ENCODE peak calls at places on chromosome 7, in five cellular contexts. One of them, this sample, is unnamed.

GRCh38 chr7:79982151-79982770 is 152.4 kb upstream of the GNAI1 start:
- DNase-seq in GM23248: peak; percentile 61
- DNase-seq in PC-3: peak; percentile 65
- DNase-seq in mesenchymal stem cell: peak; percentile 52
- DNase-seq in CD4-positive, CD25-positive, alpha-beta regulatory T cell: no peak
- DNase-seq in this sample: no peak

GRCh38 chr7:18610331-18610948 is 114.9 kb downstream of the HDAC9 start:
- DNase-seq in mesenchymal stem cell: peak; percentile 35
- DNase-seq in PC-3: peak; percentile 60
- DNase-seq in GM23248: peak; percentile 19
- DNase-seq in CD4-positive, CD25-positive, alpha-beta regulatory T cell: no peak
- DNase-seq in this sample: no peak

GRCh38 chr7:49817251-49817650 is 43.8 kb downstream of the VWC2 start:
- DNase-seq in PC-3: no peak
- DNase-seq in mesenchymal stem cell: no peak
- DNase-seq in GM23248: no peak
- DNase-seq in CD4-positive, CD25-positive, alpha-beta regulatory T cell: no peak
- DNase-seq in this sample: no peak

GRCh38 chr7:155584763-155585531 is 38.6 kb upstream of the CNPY1 start:
- DNase-seq in GM23248: peak; percentile 23
- DNase-seq in PC-3: peak; percentile 9
- DNase-seq in mesenchymal stem cell: no peak
- DNase-seq in CD4-positive, CD25-positive, alpha-beta regulatory T cell: no peak
- DNase-seq in this sample: no peak

GRCh38 chr7:11620822-11621395 is 211.1 kb downstream of the THSD7A start:
- DNase-seq in CD4-positive, CD25-positive, alpha-beta regulatory T cell: no peak
- DNase-seq in mesenchymal stem cell: no peak
- DNase-seq in GM23248: no peak
- DNase-seq in PC-3: no peak
- DNase-seq in this sample: no peak

GRCh38 chr7:75962607-75963382 is 31.6 kb downstream of the TMEM120A start:
- DNase-seq in mesenchymal stem cell: peak; percentile 92
- DNase-seq in GM23248: peak; percentile 94
- DNase-seq in PC-3: no peak
- DNase-seq in CD4-positive, CD25-positive, alpha-beta regulatory T cell: no peak
- DNase-seq in this sample: no peak

GRCh38 chr7:131218727-131219128 is 108.9 kb upstream of the MKLN1 start:
- DNase-seq in PC-3: no peak
- DNase-seq in mesenchymal stem cell: peak; percentile 26
- DNase-seq in CD4-positive, CD25-positive, alpha-beta regulatory T cell: no peak
- DNase-seq in GM23248: no peak
- DNase-seq in this sample: no peak

GRCh38 chr7:32860096-32860495 is 31.5 kb downstream of the KBTBD2 start:
- DNase-seq in PC-3: no peak
- DNase-seq in mesenchymal stem cell: no peak
- DNase-seq in GM23248: no peak
- DNase-seq in CD4-positive, CD25-positive, alpha-beta regulatory T cell: no peak
- DNase-seq in this sample: no peak

GRCh38 chr7:101733713-101734475 is 83.5 kb upstream of the CUX1 start:
- DNase-seq in CD4-positive, CD25-positive, alpha-beta regulatory T cell: no peak
- DNase-seq in PC-3: peak; percentile 52
- DNase-seq in GM23248: peak; percentile 55
- DNase-seq in mesenchymal stem cell: peak; percentile 62
- DNase-seq in this sample: peak; percentile 29

GRCh38 chr7:92072708-92073107 is 61.6 kb downstream of the CYP51A1 start:
- DNase-seq in PC-3: no peak
- DNase-seq in CD4-positive, CD25-positive, alpha-beta regulatory T cell: no peak
- DNase-seq in GM23248: no peak
- DNase-seq in mesenchymal stem cell: no peak
- DNase-seq in this sample: no peak

GRCh38 chr7:142085428-142085827 is 26.1 kb upstream of the MGAM2 start:
- DNase-seq in CD4-positive, CD25-positive, alpha-beta regulatory T cell: no peak
- DNase-seq in PC-3: no peak
- DNase-seq in GM23248: no peak
- DNase-seq in mesenchymal stem cell: no peak
- DNase-seq in this sample: no peak

GRCh38 chr7:151598045-151598444 is 78.3 kb upstream of the RHEB start:
- DNase-seq in GM23248: peak; percentile 85
- DNase-seq in mesenchymal stem cell: peak; percentile 89
- DNase-seq in CD4-positive, CD25-positive, alpha-beta regulatory T cell: no peak
- DNase-seq in PC-3: peak; percentile 88
- DNase-seq in this sample: no peak

GRCh38 chr7:132394283-132395003 is 181.8 kb downstream of the PLXNA4 start:
- DNase-seq in GM23248: peak; percentile 9
- DNase-seq in CD4-positive, CD25-positive, alpha-beta regulatory T cell: peak; percentile 9
- DNase-seq in PC-3: peak; percentile 29
- DNase-seq in mesenchymal stem cell: no peak
- DNase-seq in this sample: no peak

GRCh38 chr7:12315049-12315448 is 88.6 kb downstream of the VWDE start:
- DNase-seq in GM23248: no peak
- DNase-seq in CD4-positive, CD25-positive, alpha-beta regulatory T cell: no peak
- DNase-seq in mesenchymal stem cell: peak; percentile 19
- DNase-seq in PC-3: no peak
- DNase-seq in this sample: no peak

GRCh38 chr7:106678795-106679152 is 17.8 kb upstream of the CCDC71L start:
- DNase-seq in GM23248: no peak
- DNase-seq in CD4-positive, CD25-positive, alpha-beta regulatory T cell: no peak
- DNase-seq in mesenchymal stem cell: no peak
- DNase-seq in PC-3: no peak
- DNase-seq in this sample: no peak

GRCh38 chr7:55413442-55413841 is 48.3 kb downstream of the LANCL2 start:
- DNase-seq in PC-3: no peak
- DNase-seq in GM23248: no peak
- DNase-seq in mesenchymal stem cell: no peak
- DNase-seq in CD4-positive, CD25-positive, alpha-beta regulatory T cell: no peak
- DNase-seq in this sample: no peak

GRCh38 chr7:37977243-37977642 is 56.8 kb downstream of the EPDR1 start:
- DNase-seq in PC-3: peak; percentile 83
- DNase-seq in mesenchymal stem cell: no peak
- DNase-seq in CD4-positive, CD25-positive, alpha-beta regulatory T cell: no peak
- DNase-seq in GM23248: no peak
- DNase-seq in this sample: no peak

GRCh38 chr7:116354546-116355422 is 144.4 kb downstream of the TES start:
- DNase-seq in GM23248: peak; percentile 98
- DNase-seq in mesenchymal stem cell: peak; percentile 100
- DNase-seq in CD4-positive, CD25-positive, alpha-beta regulatory T cell: no peak
- DNase-seq in PC-3: peak; percentile 96
- DNase-seq in this sample: no peak

GRCh38 chr7:98206451-98207330 is 4.5 kb upstream of the BHLHA15 start:
- DNase-seq in PC-3: no peak
- DNase-seq in mesenchymal stem cell: no peak
- DNase-seq in GM23248: no peak
- DNase-seq in CD4-positive, CD25-positive, alpha-beta regulatory T cell: no peak
- DNase-seq in this sample: no peak

GRCh38 chr7:155429651-155430050 is 28.3 kb upstream of the EN2 start:
- DNase-seq in PC-3: no peak
- DNase-seq in mesenchymal stem cell: no peak
- DNase-seq in GM23248: no peak
- DNase-seq in CD4-positive, CD25-positive, alpha-beta regulatory T cell: no peak
- DNase-seq in this sample: no peak

DNA sequence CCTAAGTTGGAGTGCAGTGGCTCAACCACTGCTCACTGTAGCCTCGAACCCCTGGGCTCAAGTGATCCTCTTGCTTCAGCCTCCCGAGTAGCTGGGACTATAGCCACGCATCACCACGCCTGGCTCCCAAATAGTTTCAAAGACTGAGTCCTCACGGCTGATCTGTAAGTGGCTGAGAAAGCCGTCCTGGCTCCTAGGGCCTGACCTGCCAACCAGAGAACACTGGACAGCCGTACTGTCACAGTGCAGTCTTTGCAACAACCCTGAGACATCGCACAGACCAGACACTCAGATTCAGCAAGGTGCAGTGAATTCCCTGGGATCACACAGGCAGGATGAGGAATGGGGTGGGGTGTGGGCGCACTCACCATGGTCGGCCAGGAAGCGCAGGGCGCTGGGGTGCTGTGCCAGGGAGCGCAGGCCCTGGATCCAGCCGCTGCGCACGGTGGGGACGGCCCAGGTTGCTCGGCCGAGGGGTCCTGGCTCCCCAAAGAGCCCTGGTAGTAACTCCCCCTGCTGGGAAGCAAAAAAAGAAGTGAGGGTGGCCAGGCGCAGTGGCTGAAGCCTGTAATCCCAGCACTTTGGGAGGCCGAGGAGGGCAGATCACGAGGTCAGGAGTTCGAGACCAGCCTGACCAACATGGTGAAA is 10.7 kb downstream of the BRAT1 start:
- DNase-seq in CD4-positive, CD25-positive, alpha-beta regulatory T cell: no peak
- DNase-seq in mesenchymal stem cell: no peak
- DNase-seq in PC-3: no peak
- DNase-seq in GM23248: no peak
- DNase-seq in this sample: no peak
- H3K36me3 ChIP-seq in CD4-positive, CD25-positive, alpha-beta regulatory T cell: peaks cover 36% of the 10 kb centered on the region
- H3K36me3 ChIP-seq in mesenchymal stem cell: peaks cover 80% of the 10 kb centered on the region
- H3K36me3 ChIP-seq in PC-3: peaks cover 10% of the 10 kb centered on the region
- H3K36me3 ChIP-seq in GM23248: no peaks in the 10 kb centered on the region
- H3K36me3 ChIP-seq in this sample: peaks cover 28% of the 10 kb centered on the region

GRCh38 chr7:41716691-41717090 is 13.8 kb upstream of the INHBA start:
- DNase-seq in PC-3: no peak
- DNase-seq in GM23248: peak; percentile 58
- DNase-seq in mesenchymal stem cell: no peak
- DNase-seq in CD4-positive, CD25-positive, alpha-beta regulatory T cell: no peak
- DNase-seq in this sample: no peak

GRCh38 chr7:41715000-41715399 is 12.1 kb upstream of the INHBA start:
- DNase-seq in mesenchymal stem cell: no peak
- DNase-seq in CD4-positive, CD25-positive, alpha-beta regulatory T cell: no peak
- DNase-seq in GM23248: no peak
- DNase-seq in PC-3: no peak
- DNase-seq in this sample: no peak

GRCh38 chr7:41720886-41721285 is 18.0 kb upstream of the INHBA start:
- DNase-seq in PC-3: no peak
- DNase-seq in mesenchymal stem cell: no peak
- DNase-seq in CD4-positive, CD25-positive, alpha-beta regulatory T cell: no peak
- DNase-seq in GM23248: no peak
- DNase-seq in this sample: no peak

GRCh38 chr7:41724996-41725395 is 22.1 kb upstream of the INHBA start:
- DNase-seq in mesenchymal stem cell: no peak
- DNase-seq in CD4-positive, CD25-positive, alpha-beta regulatory T cell: no peak
- DNase-seq in GM23248: no peak
- DNase-seq in PC-3: no peak
- DNase-seq in this sample: no peak

GRCh38 chr7:41720046-41720445 is 17.2 kb upstream of the INHBA start:
- DNase-seq in PC-3: no peak
- DNase-seq in GM23248: no peak
- DNase-seq in CD4-positive, CD25-positive, alpha-beta regulatory T cell: no peak
- DNase-seq in mesenchymal stem cell: no peak
- DNase-seq in this sample: no peak
- H3K36me3 ChIP-seq in PC-3: no peaks in the 10 kb centered on the region
- H3K36me3 ChIP-seq in GM23248: no peaks in the 10 kb centered on the region
- H3K36me3 ChIP-seq in CD4-positive, CD25-positive, alpha-beta regulatory T cell: no peaks in the 10 kb centered on the region
- H3K36me3 ChIP-seq in mesenchymal stem cell: no peaks in the 10 kb centered on the region
- H3K36me3 ChIP-seq in this sample: no peaks in the 10 kb centered on the region

GRCh38 chr7:41693150-41693997 is 9.5 kb downstream of the INHBA start:
- DNase-seq in PC-3: no peak
- DNase-seq in mesenchymal stem cell: peak; percentile 75
- DNase-seq in GM23248: peak; percentile 58
- DNase-seq in CD4-positive, CD25-positive, alpha-beta regulatory T cell: no peak
- DNase-seq in this sample: no peak

GRCh38 chr7:41694490-41694889 is 8.4 kb downstream of the INHBA start:
- DNase-seq in GM23248: peak; percentile 67
- DNase-seq in CD4-positive, CD25-positive, alpha-beta regulatory T cell: no peak
- DNase-seq in PC-3: no peak
- DNase-seq in mesenchymal stem cell: no peak
- DNase-seq in this sample: no peak

GRCh38 chr7:41698114-41698513 is 4.8 kb downstream of the INHBA start:
- DNase-seq in mesenchymal stem cell: peak; percentile 37
- DNase-seq in GM23248: no peak
- DNase-seq in PC-3: peak; percentile 63
- DNase-seq in CD4-positive, CD25-positive, alpha-beta regulatory T cell: no peak
- DNase-seq in this sample: no peak

GRCh38 chr7:41696323-41696916 is 6.5 kb downstream of the INHBA start:
- DNase-seq in GM23248: peak; percentile 89
- DNase-seq in mesenchymal stem cell: peak; percentile 93
- DNase-seq in PC-3: peak; percentile 88
- DNase-seq in CD4-positive, CD25-positive, alpha-beta regulatory T cell: no peak
- DNase-seq in this sample: no peak

DNA sequence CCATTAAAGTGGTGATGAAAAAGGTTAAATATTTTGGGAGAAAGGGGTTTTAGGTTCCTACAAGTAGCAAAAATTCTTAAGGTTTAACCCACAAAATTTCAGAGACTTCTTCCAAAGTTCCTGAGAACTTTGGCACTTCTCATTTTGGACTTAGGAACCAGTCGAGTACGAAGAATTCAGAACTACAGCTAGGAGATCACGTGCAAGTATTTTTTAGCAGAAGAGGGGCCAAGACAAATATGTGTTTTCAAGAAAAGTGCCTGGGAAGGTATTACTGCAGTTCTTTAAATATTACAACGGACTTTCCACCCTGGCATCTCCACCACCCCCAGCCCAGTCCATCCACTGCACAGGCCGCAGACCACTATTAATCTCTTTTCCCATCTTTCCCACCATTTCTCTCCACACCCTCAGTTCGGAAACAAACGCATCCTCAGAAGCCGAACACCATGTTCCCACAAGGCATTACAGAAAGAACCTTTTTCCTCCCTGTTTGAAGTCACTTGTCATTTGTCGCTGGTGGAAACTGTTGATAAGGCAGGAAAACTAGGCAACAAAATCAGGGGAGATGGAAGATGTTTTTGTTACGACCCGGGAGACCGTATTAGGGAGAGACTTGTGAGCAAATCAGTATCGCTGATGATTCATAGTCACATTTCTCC is 7.1 kb downstream of the INHBA start:
- DNase-seq in PC-3: no peak
- DNase-seq in mesenchymal stem cell: no peak
- DNase-seq in CD4-positive, CD25-positive, alpha-beta regulatory T cell: no peak
- DNase-seq in GM23248: no peak
- DNase-seq in this sample: no peak
- H3K36me3 ChIP-seq in PC-3: peaks cover 91% of the 10 kb centered on the region
- H3K36me3 ChIP-seq in mesenchymal stem cell: peaks cover 22% of the 10 kb centered on the region
- H3K36me3 ChIP-seq in CD4-positive, CD25-positive, alpha-beta regulatory T cell: no peaks in the 10 kb centered on the region
- H3K36me3 ChIP-seq in GM23248: no peaks in the 10 kb centered on the region
- H3K36me3 ChIP-seq in this sample: no peaks in the 10 kb centered on the region

GRCh38 chr7:100349757-100350156 is 8.2 kb upstream of the PILRB start:
- DNase-seq in GM23248: no peak
- DNase-seq in CD4-positive, CD25-positive, alpha-beta regulatory T cell: no peak
- DNase-seq in PC-3: no peak
- DNase-seq in mesenchymal stem cell: no peak
- DNase-seq in this sample: no peak
- H3K36me3 ChIP-seq in GM23248: peaks cover 37% of the 10 kb centered on the region
- H3K36me3 ChIP-seq in CD4-positive, CD25-positive, alpha-beta regulatory T cell: peaks cover 43% of the 10 kb centered on the region
- H3K36me3 ChIP-seq in PC-3: peaks cover 46% of the 10 kb centered on the region
- H3K36me3 ChIP-seq in mesenchymal stem cell: peaks cover 71% of the 10 kb centered on the region
- H3K36me3 ChIP-seq in this sample: peaks cover 38% of the 10 kb centered on the region

DNA sequence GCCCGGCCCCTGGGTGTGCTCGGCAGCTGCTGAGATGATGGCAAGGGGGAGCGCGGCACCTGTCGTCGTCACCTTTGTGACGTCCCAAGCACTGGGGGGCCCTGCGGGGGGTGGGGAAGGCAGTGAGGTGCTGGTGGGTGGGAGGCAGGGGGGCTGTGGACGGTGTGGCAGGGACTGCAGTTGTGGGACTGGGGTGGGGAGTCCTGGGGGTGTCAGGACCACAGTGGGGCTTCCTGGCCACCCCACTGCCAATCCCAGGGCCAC is 82.2 kb downstream of the DNAJB6 start:
- DNase-seq in CD4-positive, CD25-positive, alpha-beta regulatory T cell: no peak
- DNase-seq in PC-3: no peak
- DNase-seq in GM23248: no peak
- DNase-seq in mesenchymal stem cell: no peak
- DNase-seq in this sample: no peak
- H3K36me3 ChIP-seq in CD4-positive, CD25-positive, alpha-beta regulatory T cell: peaks cover 16% of the 10 kb centered on the region
- H3K36me3 ChIP-seq in PC-3: peaks cover 10% of the 10 kb centered on the region
- H3K36me3 ChIP-seq in GM23248: peaks cover 10% of the 10 kb centered on the region
- H3K36me3 ChIP-seq in mesenchymal stem cell: peaks cover 53% of the 10 kb centered on the region
- H3K36me3 ChIP-seq in this sample: peaks cover 11% of the 10 kb centered on the region